ENCODE peak calls at places on chromosomes 11 and 22, in five cellular contexts. One of them, this sample, is unnamed.

GRCh38 chr22:38454361-38455062 is 487 bp downstream of the KCNJ4 start:
- DNase-seq in HepG2: no peak
- DNase-seq in GM12878: no peak
- DNase-seq in SK-N-SH: peak; percentile 54
- DNase-seq in K562: no peak
- DNase-seq in this sample: no peak

GRCh38 chr11:64001552-64002427 is 15.6 kb downstream of the OTUB1 start:
- DNase-seq in HepG2: no peak
- DNase-seq in GM12878: no peak
- DNase-seq in SK-N-SH: peak; percentile 41
- DNase-seq in K562: no peak
- DNase-seq in this sample: no peak

GRCh38 chr11:69637956-69638871 is 2.7 kb upstream of the CCND1 start:
- DNase-seq in HepG2: no peak
- DNase-seq in GM12878: no peak
- DNase-seq in SK-N-SH: peak; percentile 89
- DNase-seq in K562: no peak
- DNase-seq in this sample: no peak

GRCh38 chr11:131606936-131607335 is 236.5 kb downstream of the NTM start:
- DNase-seq in HepG2: no peak
- DNase-seq in GM12878: no peak
- DNase-seq in SK-N-SH: no peak
- DNase-seq in K562: no peak
- DNase-seq in this sample: no peak

GRCh38 chr11:78314753-78315152 is 102.9 kb downstream of the GAB2 start:
- DNase-seq in HepG2: no peak
- DNase-seq in GM12878: no peak
- DNase-seq in SK-N-SH: no peak
- DNase-seq in K562: no peak
- DNase-seq in this sample: no peak

GRCh38 chr22:46057762-46058420 is 80.9 kb upstream of the WNT7B start:
- DNase-seq in HepG2: no peak
- DNase-seq in GM12878: peak; percentile 56
- DNase-seq in SK-N-SH: peak; percentile 58
- DNase-seq in K562: no peak
- DNase-seq in this sample: no peak

GRCh38 chr11:6443269-6444003 is 2.6 kb upstream of the HPX start:
- DNase-seq in HepG2: peak; percentile 28
- DNase-seq in GM12878: no peak
- DNase-seq in SK-N-SH: peak; percentile 78
- DNase-seq in K562: peak; percentile 77
- DNase-seq in this sample: peak; percentile 13

GRCh38 chr11:83972536-83972935 is 686.4 kb upstream of the CCDC90B start:
- DNase-seq in HepG2: no peak
- DNase-seq in GM12878: no peak
- DNase-seq in SK-N-SH: no peak
- DNase-seq in K562: no peak
- DNase-seq in this sample: no peak

GRCh38 chr11:125338886-125339811 is 156.9 kb downstream of the FEZ1 start:
- DNase-seq in HepG2: no peak
- DNase-seq in GM12878: no peak
- DNase-seq in SK-N-SH: peak; percentile 61
- DNase-seq in K562: no peak
- DNase-seq in this sample: no peak

GRCh38 chr11:512895-513595 is 6.0 kb upstream of the RNH1 start:
- DNase-seq in HepG2: no peak
- DNase-seq in GM12878: no peak
- DNase-seq in SK-N-SH: no peak
- DNase-seq in K562: no peak
- DNase-seq in this sample: no peak

GRCh38 chr11:79331251-79331901 is 109.5 kb downstream of the TENM4 start:
- DNase-seq in HepG2: no peak
- DNase-seq in GM12878: no peak
- DNase-seq in SK-N-SH: no peak
- DNase-seq in K562: no peak
- DNase-seq in this sample: no peak

DNA sequence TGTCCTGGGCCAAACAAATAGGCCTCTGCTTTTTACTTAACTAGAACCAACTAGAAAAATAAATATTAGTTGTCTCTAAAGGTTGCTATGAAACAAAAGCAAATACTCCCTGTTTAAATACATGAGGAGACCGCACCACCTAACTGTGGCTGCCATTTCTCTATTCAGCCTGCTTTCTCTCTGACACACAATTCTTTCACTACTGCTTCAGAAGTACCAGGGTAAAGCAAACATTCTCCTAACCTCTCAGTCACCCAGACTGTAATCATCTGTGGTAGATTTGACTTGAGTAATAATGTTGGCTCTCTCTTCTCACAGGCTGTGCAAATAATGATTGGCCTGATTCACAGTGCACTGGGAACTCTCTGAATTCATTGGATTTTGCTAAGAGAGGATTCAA is 41.0 kb upstream of the MS4A8 start:
- DNase-seq in HepG2: peak; percentile 35
- DNase-seq in GM12878: no peak
- DNase-seq in SK-N-SH: no peak
- DNase-seq in K562: no peak
- DNase-seq in this sample: no peak
- TF ChIP-seq REST in HepG2: no peak
- TF ChIP-seq REST in GM12878: no peak
- TF ChIP-seq REST in SK-N-SH: no peak
- TF ChIP-seq REST in K562: no peak
- TF ChIP-seq REST in this sample: no peak

GRCh38 chr11:7672960-7673723 is at the start of gene CYB5R2:
- DNase-seq in HepG2: no peak
- DNase-seq in GM12878: no peak
- DNase-seq in SK-N-SH: peak; percentile 39
- DNase-seq in K562: peak; percentile 60
- DNase-seq in this sample: no peak
- H3K27ac ChIP-seq in HepG2: no peak within 1 kb of the TSS
- H3K27ac ChIP-seq in GM12878: peak within 1 kb of the TSS; percentile 70
- H3K27ac ChIP-seq in SK-N-SH: no peak within 1 kb of the TSS
- H3K27ac ChIP-seq in K562: peak within 1 kb of the TSS; percentile 66
- H3K27ac ChIP-seq in this sample: no peak within 1 kb of the TSS

GRCh38 chr11:44269369-44270351 is 40.3 kb downstream of the ALX4 start:
- DNase-seq in HepG2: no peak
- DNase-seq in GM12878: no peak
- DNase-seq in SK-N-SH: no peak
- DNase-seq in K562: peak; percentile 91
- DNase-seq in this sample: no peak

GRCh38 chr11:44268807-44269080 is 41.2 kb downstream of the ALX4 start:
- DNase-seq in HepG2: no peak
- DNase-seq in GM12878: no peak
- DNase-seq in SK-N-SH: no peak
- DNase-seq in K562: no peak
- DNase-seq in this sample: no peak

GRCh38 chr11:44271286-44271685 is 38.7 kb downstream of the ALX4 start:
- DNase-seq in HepG2: no peak
- DNase-seq in GM12878: no peak
- DNase-seq in SK-N-SH: no peak
- DNase-seq in K562: peak; percentile 32
- DNase-seq in this sample: no peak

GRCh38 chr11:44268073-44268806 is 41.7 kb downstream of the ALX4 start:
- DNase-seq in HepG2: no peak
- DNase-seq in GM12878: no peak
- DNase-seq in SK-N-SH: no peak
- DNase-seq in K562: peak; percentile 49
- DNase-seq in this sample: no peak

GRCh38 chr11:44270403-44271192 is 39.3 kb downstream of the ALX4 start:
- DNase-seq in HepG2: no peak
- DNase-seq in GM12878: no peak
- DNase-seq in SK-N-SH: no peak
- DNase-seq in K562: peak; percentile 73
- DNase-seq in this sample: no peak
- TF ChIP-seq GABPA in HepG2: no peak
- TF ChIP-seq GABPA in GM12878: no peak
- TF ChIP-seq GABPA in SK-N-SH: no peak
- TF ChIP-seq GABPA in K562: no peak
- TF ChIP-seq GABPA in this sample: no peak

GRCh38 chr11:25066706-25067105 is 569.9 kb downstream of the LUZP2 start:
- DNase-seq in HepG2: no peak
- DNase-seq in GM12878: no peak
- DNase-seq in SK-N-SH: no peak
- DNase-seq in K562: no peak
- DNase-seq in this sample: no peak

GRCh38 chr11:25065711-25066110 is 568.9 kb downstream of the LUZP2 start:
- DNase-seq in HepG2: no peak
- DNase-seq in GM12878: no peak
- DNase-seq in SK-N-SH: no peak
- DNase-seq in K562: no peak
- DNase-seq in this sample: no peak

GRCh38 chr11:25068451-25068850 is 571.6 kb downstream of the LUZP2 start:
- DNase-seq in HepG2: no peak
- DNase-seq in GM12878: no peak
- DNase-seq in SK-N-SH: no peak
- DNase-seq in K562: no peak
- DNase-seq in this sample: no peak
- TF ChIP-seq REST in HepG2: no peak
- TF ChIP-seq REST in GM12878: no peak
- TF ChIP-seq REST in SK-N-SH: no peak
- TF ChIP-seq REST in K562: no peak
- TF ChIP-seq REST in this sample: no peak

DNA sequence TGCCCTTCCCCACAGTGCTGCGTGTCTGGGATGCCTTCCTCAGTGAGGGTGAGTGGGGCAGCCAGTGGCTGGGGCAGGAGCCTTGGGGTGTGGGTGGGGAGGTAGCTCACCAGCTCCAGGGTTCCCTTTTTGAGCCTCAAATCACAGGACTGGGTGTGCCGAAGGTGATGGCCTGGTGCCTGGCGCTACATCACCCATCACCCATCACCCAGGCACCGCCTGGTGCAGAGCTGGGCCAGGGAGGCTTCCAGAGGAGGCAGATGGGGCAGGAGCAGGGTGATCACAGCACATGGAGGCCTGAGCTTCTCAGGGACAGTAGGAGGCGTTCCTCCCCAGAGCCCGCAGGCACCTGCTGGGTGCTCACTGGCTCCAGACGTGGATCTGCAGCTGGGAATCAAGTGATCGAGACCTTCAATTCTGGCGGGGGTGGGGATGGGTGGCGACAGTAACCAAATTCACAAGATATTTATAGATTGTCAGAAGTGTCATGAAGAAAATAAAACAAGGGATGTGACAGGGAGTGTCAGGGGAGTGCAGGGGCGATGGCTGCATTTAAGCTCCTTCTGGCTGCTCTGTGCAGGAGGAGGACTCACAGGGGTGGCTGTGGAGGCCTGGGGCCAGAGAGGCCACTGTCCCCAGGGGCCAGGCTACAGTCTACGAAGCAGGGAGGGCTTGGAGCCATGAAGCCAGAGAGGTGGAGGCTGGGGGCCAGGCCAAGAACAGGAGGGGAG is 3.3 kb downstream of the TBC1D10C start:
- DNase-seq in HepG2: no peak
- DNase-seq in GM12878: no peak
- DNase-seq in SK-N-SH: peak; percentile 36
- DNase-seq in K562: no peak
- DNase-seq in this sample: no peak
- H3K27ac ChIP-seq in HepG2: no peak overlapping the region
- H3K27ac ChIP-seq in GM12878: peak overlapping the region; percentile 6
- H3K27ac ChIP-seq in SK-N-SH: no peak overlapping the region
- H3K27ac ChIP-seq in K562: no peak overlapping the region
- H3K27ac ChIP-seq in this sample: peak overlapping the region; percentile 81

GRCh38 chr11:120890921-120891320 is 133.0 kb upstream of the TBCEL start:
- DNase-seq in HepG2: no peak
- DNase-seq in GM12878: no peak
- DNase-seq in SK-N-SH: no peak
- DNase-seq in K562: no peak
- DNase-seq in this sample: no peak
- TF ChIP-seq GABPA in HepG2: no peak
- TF ChIP-seq GABPA in GM12878: no peak
- TF ChIP-seq GABPA in SK-N-SH: no peak
- TF ChIP-seq GABPA in K562: no peak
- TF ChIP-seq GABPA in this sample: no peak

DNA sequence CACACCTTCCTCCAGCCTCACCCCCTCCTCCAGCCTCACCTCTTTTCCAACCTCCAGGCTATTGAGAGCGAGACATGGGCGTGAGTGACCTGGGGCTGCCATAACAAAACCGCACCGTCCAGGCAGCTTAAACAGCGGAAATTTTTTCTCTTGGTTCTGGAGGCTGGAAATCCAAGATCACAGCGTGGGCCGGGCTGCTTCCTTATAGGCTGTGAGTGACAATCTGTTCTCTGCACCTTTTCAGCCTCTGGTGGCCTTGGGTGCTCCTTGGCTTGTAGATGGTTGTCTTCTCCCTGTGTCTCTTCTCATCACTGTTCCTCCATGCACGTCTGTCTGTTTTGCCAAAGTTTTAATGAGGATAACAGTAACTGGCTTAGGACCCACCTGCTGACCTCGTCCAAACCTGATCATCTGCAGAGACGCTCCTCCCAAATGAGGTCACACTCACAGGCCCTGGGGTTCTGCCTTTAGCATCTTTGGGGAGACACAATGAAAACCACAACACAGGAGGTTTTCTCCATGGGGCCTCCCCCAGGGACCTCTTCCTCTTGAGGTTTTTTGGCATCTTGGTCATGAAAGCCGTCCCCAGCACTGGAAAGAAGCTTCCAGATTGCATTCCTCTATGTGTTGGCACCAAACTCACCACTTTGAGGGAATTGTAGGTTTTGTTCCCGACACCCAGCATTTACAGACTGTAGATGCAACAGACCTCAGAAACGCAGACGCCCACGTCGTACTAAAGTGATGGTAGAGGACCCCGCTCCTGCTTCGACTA is 878.1 kb downstream of the BRD1 start:
- DNase-seq in HepG2: no peak
- DNase-seq in GM12878: no peak
- DNase-seq in SK-N-SH: no peak
- DNase-seq in K562: no peak
- DNase-seq in this sample: no peak
- TF ChIP-seq REST in HepG2: no peak
- TF ChIP-seq REST in GM12878: no peak
- TF ChIP-seq REST in SK-N-SH: no peak
- TF ChIP-seq REST in K562: no peak
- TF ChIP-seq REST in this sample: no peak

DNA sequence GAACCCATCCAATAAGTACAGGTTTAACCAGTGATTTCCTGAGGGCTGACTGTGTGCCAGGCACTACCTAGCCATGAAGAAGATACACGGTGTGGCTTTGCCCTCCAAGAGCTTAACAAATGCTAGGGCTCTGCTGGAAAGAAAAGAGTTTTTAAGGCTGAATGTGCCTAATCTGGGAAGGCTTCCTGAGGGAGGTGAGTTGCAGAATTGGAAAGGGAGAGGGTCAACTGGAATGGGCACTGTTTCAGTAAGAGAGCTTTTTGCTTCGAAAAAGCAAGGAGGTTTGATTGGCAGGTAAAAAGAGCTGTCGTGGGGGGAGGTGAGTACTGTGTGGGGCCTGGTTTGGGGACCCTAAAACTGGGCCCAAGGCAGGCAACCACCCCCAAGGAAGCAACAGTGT is 2.7 kb downstream of the FAM83F start:
- DNase-seq in HepG2: no peak
- DNase-seq in GM12878: no peak
- DNase-seq in SK-N-SH: no peak
- DNase-seq in K562: no peak
- DNase-seq in this sample: no peak
- H3K27ac ChIP-seq in HepG2: no peak overlapping the region
- H3K27ac ChIP-seq in GM12878: no peak overlapping the region
- H3K27ac ChIP-seq in SK-N-SH: no peak overlapping the region
- H3K27ac ChIP-seq in K562: no peak overlapping the region
- H3K27ac ChIP-seq in this sample: no peak overlapping the region